ENCODE peak calls at places on chromosomes 16 and 17, in six cellular contexts. E, D, P, U, V and N are unnamed samples. For H3K4me1, the result is how much of the 10 kb centered on the place peaks cover.

GRCh38 chr17:19720631-19721426 is 4.4 kb upstream of the SLC47A2 start:
- DNase-seq in P (no peak), E (no peak), D (no peak), U (peak), V (no peak), N (no peak)

GRCh38 chr16:46638947-46639925 is 18.1 kb upstream of the SHCBP1 start:
- DNase-seq in U (no peak), V (no peak), E (no peak), D (peak), P (no peak), N (no peak)

GRCh38 chr16:74601131-74601871 is 5.6 kb downstream of the GLG1 start:
- DNase-seq in U (peak), D (no peak), E (no peak), V (no peak), P (no peak), N (no peak)

GRCh38 chr17:34581446-34582184 is 2.2 kb downstream of the TMEM132E start:
- DNase-seq in P (no peak), U (no peak), D (no peak), V (no peak), E (no peak), N (no peak)

GRCh38 chr16:27639588-27640276 is 89.8 kb downstream of the KATNIP start:
- DNase-seq in P (peak), V (no peak), E (no peak), U (peak), D (peak), N (no peak)

GRCh38 chr17:50676065-50676975 is 31.4 kb downstream of the ANKRD40 start:
- DNase-seq in P (no peak), D (no peak), V (no peak), U (peak), E (no peak), N (no peak)

GRCh38 chr17:680554-680953 is 34.1 kb downstream of the VPS53 start:
- DNase-seq in E (no peak), P (no peak), U (no peak), V (no peak), D (no peak), N (no peak)

GRCh38 chr17:40283662-40284061 is 4.0 kb upstream of the CDC6 start:
- DNase-seq in P (peak), U (peak), D (peak), E (no peak), V (no peak), N (no peak)

GRCh38 chr17:45900723-45901415 is 6.5 kb downstream of the MAPT start:
- DNase-seq in E (no peak), U (no peak), P (no peak), V (no peak), D (no peak), N (no peak)

GRCh38 chr17:5644065-5644464 is 59.8 kb upstream of the NLRP1 start:
- DNase-seq in E (no peak), U (no peak), P (no peak), D (no peak), V (no peak), N (no peak)

GRCh38 chr16:14240216-14240843 is 169.2 kb downstream of the MRTFB start:
- DNase-seq in U (no peak), D (no peak), E (no peak), P (no peak), V (no peak), N (no peak)

GRCh38 chr17:64259922-64260321 is 3.1 kb downstream of the TEX2 start:
- DNase-seq in P (no peak), V (no peak), E (no peak), U (peak), D (peak), N (peak)

GRCh38 chr17:10144976-10145375 is 53.4 kb downstream of the GAS7 start:
- DNase-seq in V (no peak), E (no peak), P (no peak), U (no peak), D (no peak), N (no peak)

GRCh38 chr17:8503368-8503767 is 67.7 kb downstream of the NDEL1 start:
- DNase-seq in V (no peak), E (no peak), D (no peak), P (no peak), U (no peak), N (peak)

GRCh38 chr17:44198721-44199552 is 747 bp downstream of the ATXN7L3 start:
- DNase-seq in U (peak), V (peak), P (peak), D (peak), E (peak), N (peak)

GRCh38 chr17:36682804-36683203 is 81.4 kb downstream of the MRM1 start:
- DNase-seq in P (no peak), D (no peak), V (no peak), U (no peak), E (no peak), N (no peak)

GRCh38 chr17:45345554-45346254 is 28.9 kb upstream of the MAP3K14 start:
- DNase-seq in D (peak), E (no peak), U (no peak), V (no peak), P (peak), N (peak)

GRCh38 chr16:14335297-14335696 is 264.2 kb downstream of the MRTFB start:
- DNase-seq in D (no peak), U (no peak), P (peak), V (no peak), E (no peak), N (no peak)

GRCh38 chr17:7330099-7331015 is 1.2 kb upstream of the NEURL4 start:
- DNase-seq in E (peak), D (peak), P (peak), U (peak), V (peak), N (peak)

GRCh38 chr17:65268832-65269231 is 131.7 kb downstream of the RGS9 start:
- DNase-seq in P (no peak), V (no peak), E (no peak), U (no peak), D (peak), N (no peak)

GRCh38 chr17:17985555-17985954 is 12.9 kb downstream of the DRC3 start:
- DNase-seq in U (no peak), V (no peak), P (peak), D (no peak), E (no peak), N (no peak)

GRCh38 chr17:32720671-32721070 is 156.3 kb downstream of the MYO1D start:
- DNase-seq in U (no peak), D (no peak), V (no peak), E (no peak), P (no peak), N (no peak)

GRCh38 chr16:81526199-81526598 is 81.6 kb downstream of the CMIP start:
- DNase-seq in U (no peak), E (no peak), V (no peak), D (peak), P (no peak), N (no peak)

GRCh38 chr16:2468142-2468724 is 2.9 kb upstream of the NTN3 start:
- DNase-seq in V (no peak), P (no peak), E (no peak), U (no peak), D (peak), N (peak)

GRCh38 chr16:78461087-78461486 is 361.6 kb downstream of the WWOX start:
- DNase-seq in U (peak), E (no peak), D (no peak), P (no peak), V (no peak), N (no peak)

GRCh38 chr17:491086-492014 is 138.7 kb upstream of the RPH3AL start:
- DNase-seq in U (peak), E (peak), V (peak), P (peak), D (peak), N (peak)

GRCh38 chr16:81424761-81425160 is 19.8 kb upstream of the CMIP start:
- DNase-seq in E (no peak), U (no peak), D (peak), P (peak), V (no peak), N (no peak)

GRCh38 chr16:12339686-12340085 is 363.2 kb downstream of the SNX29 start:
- DNase-seq in V (no peak), D (peak), P (no peak), E (no peak), U (no peak), N (no peak)

GRCh38 chr16:84228321-84228838 is 11.4 kb downstream of the KCNG4 start:
- DNase-seq in P (peak), E (peak), D (peak), V (peak), U (peak), N (peak)
- H3K4me3 ChIP-seq in P (no peak), E (no peak), D (no peak), V (no peak), U (no peak), N (peak)

GRCh38 chr17:78377858-78378224 is 608 bp upstream of the PGS1 start:
- DNase-seq in U (no peak), P (peak), D (no peak), E (no peak), V (no peak), N (no peak)
- H3K4me1 ChIP-seq in U (under half), P (half or more), D (under half), E (under half), V (half or more), N (under half)

DNA sequence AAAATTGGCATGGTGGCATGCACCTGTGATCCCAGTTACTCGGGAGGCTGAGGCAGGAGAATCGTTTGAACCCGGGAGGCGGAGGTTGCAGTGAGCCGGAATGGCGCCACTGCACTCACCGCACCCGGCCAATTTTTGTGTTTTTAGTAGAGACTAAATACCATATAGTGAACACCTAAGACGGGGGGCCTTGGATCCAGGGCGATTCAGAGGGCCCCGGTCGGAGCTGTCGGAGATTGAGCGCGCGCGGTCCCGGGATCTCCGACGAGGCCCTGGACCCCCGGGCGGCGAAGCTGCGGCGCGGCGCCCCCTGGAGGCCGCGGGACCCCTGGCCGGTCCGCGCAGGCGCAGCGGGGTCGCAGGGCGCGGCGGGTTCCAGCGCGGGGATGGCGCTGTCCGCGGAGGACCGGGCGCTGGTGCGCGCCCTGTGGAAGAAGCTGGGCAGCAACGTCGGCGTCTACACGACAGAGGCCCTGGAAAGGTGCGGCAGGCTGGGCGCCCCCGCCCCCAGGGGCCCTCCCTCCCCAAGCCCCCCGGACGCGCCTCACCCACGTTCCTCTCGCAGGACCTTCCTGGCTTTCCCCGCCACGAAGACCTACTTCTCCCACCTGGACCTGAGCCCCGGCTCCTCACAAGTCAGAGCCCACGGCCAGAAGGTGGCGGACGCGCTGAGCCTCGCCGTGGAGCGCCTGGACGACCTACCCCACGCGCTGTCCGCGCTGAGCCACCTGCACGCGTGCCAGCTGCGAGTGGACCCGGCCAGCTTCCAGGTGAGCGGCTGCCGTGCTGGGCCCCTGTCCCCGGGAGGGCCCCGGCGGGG is at the start of gene HBQ1:
- DNase-seq in U (no peak), D (no peak), E (no peak), V (no peak), P (peak), N (peak)
- TF ChIP-seq CTCF in U (peak), D (peak), E (no peak), V (peak), P (peak), N (no peak)

GRCh38 chr17:38559880-38560230 is 45.9 kb downstream of the SRCIN1 start:
- DNase-seq in V (no peak), E (no peak), U (no peak), P (no peak), D (no peak), N (no peak)

GRCh38 chr17:38557836-38558750 is 47.7 kb downstream of the SRCIN1 start:
- DNase-seq in E (peak), V (peak), D (peak), U (peak), P (peak), N (peak)

GRCh38 chr17:38560503-38561318 is 45.0 kb downstream of the SRCIN1 start:
- DNase-seq in U (no peak), P (no peak), E (no peak), V (no peak), D (peak), N (peak)

GRCh38 chr17:38558751-38559024 is 47.1 kb downstream of the SRCIN1 start:
- DNase-seq in P (peak), E (no peak), U (no peak), D (no peak), V (no peak), N (no peak)

GRCh38 chr17:38559025-38559879 is 46.5 kb downstream of the SRCIN1 start:
- DNase-seq in D (peak), E (peak), P (peak), V (peak), U (peak), N (peak)
- H3K4me3 ChIP-seq in D (no peak), E (no peak), P (peak), V (peak), U (peak), N (no peak)

DNA sequence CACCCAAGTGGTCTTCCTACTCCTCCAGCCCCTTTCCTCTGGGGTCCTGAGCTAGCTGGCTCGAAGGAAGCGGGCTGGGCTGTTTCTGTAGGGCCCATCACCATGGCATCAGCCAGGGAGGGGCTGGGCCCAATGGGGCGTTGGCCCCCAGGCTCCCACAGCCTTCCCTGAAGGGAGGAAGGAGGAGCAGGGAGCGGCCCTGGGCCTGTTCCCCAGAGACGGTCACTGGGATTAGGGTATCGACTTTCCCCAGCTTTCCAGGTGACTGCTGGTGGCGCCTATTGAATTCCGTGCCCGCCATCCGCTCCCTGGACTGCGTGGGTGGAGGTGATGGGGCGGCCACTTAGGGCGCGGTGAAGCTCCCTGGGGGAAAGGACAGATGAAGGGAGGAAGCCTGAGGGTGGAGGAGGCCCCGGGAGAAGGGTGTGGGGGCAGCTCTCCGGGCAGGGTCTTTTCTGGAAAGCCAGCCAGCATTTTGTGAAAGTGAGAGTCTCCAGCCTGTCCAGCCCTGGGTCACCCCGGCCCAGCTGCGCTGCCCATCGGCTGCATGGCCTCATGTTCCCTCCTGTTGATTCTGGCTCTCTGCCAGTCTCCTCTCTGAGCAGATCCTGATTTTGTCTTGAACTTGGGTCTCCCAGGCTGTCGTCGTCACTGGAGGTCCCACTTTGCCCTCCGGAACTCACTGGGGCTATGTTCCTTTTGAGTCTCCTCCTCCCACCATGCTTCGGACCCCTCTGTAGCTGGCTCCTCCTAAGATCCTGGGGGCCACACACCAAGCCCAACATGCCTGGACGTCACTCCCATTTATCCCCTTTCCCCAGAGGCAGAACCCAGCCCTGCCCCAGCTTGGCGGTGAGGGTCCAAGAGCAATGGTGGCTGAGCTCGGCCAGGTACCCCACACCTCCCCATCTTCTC is 9.8 kb downstream of the NHERF1 start:
- DNase-seq in V (no peak), P (peak), U (no peak), E (no peak), D (no peak), N (no peak)
- H3K4me1 ChIP-seq in V (half or more), P (half or more), U (under half), E (under half), D (under half), N (half or more)

GRCh38 chr17:79045001-79045729 is 21.2 kb downstream of the C1QTNF1 start:
- DNase-seq in D (no peak), U (no peak), V (no peak), E (no peak), P (no peak), N (no peak)
- TF ChIP-seq CTCF in D (no peak), U (no peak), V (no peak), E (no peak), P (no peak), N (no peak)

GRCh38 chr17:55691666-55692065 is 31.0 kb downstream of the TMEM100 start:
- DNase-seq in V (no peak), E (no peak), P (no peak), D (no peak), U (no peak), N (no peak)

GRCh38 chr17:55687037-55687436 is 35.6 kb downstream of the TMEM100 start:
- DNase-seq in V (no peak), P (no peak), U (no peak), E (no peak), D (no peak), N (no peak)

GRCh38 chr17:55690105-55690508 is 32.6 kb downstream of the TMEM100 start:
- DNase-seq in D (no peak), U (no peak), P (no peak), V (no peak), E (no peak), N (no peak)

GRCh38 chr17:55688057-55688456 is 34.6 kb downstream of the TMEM100 start:
- DNase-seq in D (no peak), V (no peak), E (no peak), P (no peak), U (no peak), N (no peak)

GRCh38 chr17:55689672-55690071 is 33.0 kb downstream of the TMEM100 start:
- DNase-seq in V (no peak), U (no peak), D (no peak), P (no peak), E (no peak), N (no peak)
- H3K4me3 ChIP-seq in V (no peak), U (no peak), D (no peak), P (no peak), E (no peak), N (no peak)

GRCh38 chr17:61235821-61236197 is 163.8 kb upstream of the TBX2 start:
- DNase-seq in P (no peak), U (no peak), E (no peak), V (no peak), D (peak), N (no peak)

GRCh38 chr17:61232871-61233270 is 166.8 kb upstream of the TBX2 start:
- DNase-seq in D (peak), P (no peak), U (no peak), V (no peak), E (no peak), N (no peak)

GRCh38 chr17:61235001-61235820 is 164.4 kb upstream of the TBX2 start:
- DNase-seq in V (no peak), E (no peak), P (no peak), U (no peak), D (no peak), N (no peak)

GRCh38 chr17:61230972-61231820 is 168.4 kb upstream of the TBX2 start:
- DNase-seq in E (no peak), P (no peak), D (no peak), U (no peak), V (no peak), N (no peak)

DNA sequence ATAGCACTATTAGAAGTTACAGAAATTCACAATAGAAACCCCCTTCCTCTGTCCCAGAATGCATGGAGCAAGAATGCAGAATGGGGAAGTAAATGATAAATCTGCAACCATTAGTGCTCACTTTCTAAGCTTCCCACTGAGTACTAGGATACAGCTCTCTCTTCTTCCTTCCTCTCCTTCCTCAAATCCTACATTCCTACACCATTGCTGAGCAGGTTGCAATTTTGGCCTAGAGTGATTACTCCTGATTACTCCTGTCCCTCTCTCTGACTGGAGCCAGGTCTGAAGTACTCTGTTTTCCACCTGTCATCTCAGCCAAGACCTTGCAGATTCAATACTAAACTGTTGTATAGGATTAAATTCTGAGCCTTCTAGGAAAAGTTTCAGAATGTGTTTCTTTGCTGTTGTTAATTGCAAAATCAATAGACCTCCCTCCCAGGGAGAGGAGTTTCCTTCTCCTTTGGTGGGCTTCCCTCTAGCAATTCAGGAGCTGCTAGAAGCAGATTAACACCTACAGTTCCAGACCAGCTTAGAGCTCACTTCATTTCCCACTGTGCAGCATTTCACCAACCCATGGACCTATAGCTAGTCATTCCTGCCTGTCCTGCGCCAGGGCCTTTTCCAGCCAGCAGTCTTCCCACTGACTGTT is 165.4 kb upstream of the TBX2 start:
- DNase-seq in U (no peak), V (no peak), E (no peak), D (no peak), P (no peak), N (no peak)
- H3K4me1 ChIP-seq in U (under half), V (under half), E (under half), D (under half), P (under half), N (under half)